ENCODE peak calls at places on chromosome 20, in six cellular contexts. M, H, N, Q, X and F are unnamed samples.

GRCh38 chr20:25051386-25052155 is 6.4 kb downstream of the ACSS1 start:
- DNase-seq in M (no peak), H (no peak), N (peak; percentile 5), Q (no peak), X (peak; percentile 64), F (no peak)

GRCh38 chr20:47727909-47728361 is 57.3 kb downstream of the SULF2 start:
- DNase-seq in M (no peak), H (no peak), N (no peak), Q (no peak), X (no peak), F (no peak)

GRCh38 chr20:64065973-64066341 is 3.0 kb downstream of the TCEA2 start:
- DNase-seq in M (peak; percentile 82), H (peak; percentile 88), N (peak; percentile 54), Q (no peak), X (no peak), F (no peak)

GRCh38 chr20:37562695-37563480 is 35.2 kb upstream of the BLCAP start:
- DNase-seq in M (no peak), H (no peak), N (no peak), Q (no peak), X (peak; percentile 15), F (no peak)

GRCh38 chr20:3749689-3750639 is 17.5 kb downstream of the HSPA12B start:
- DNase-seq in M (no peak), H (peak; percentile 23), N (no peak), Q (no peak), X (no peak), F (peak; percentile 63)

GRCh38 chr20:32485126-32485769 is 99.9 kb downstream of the NOL4L start:
- DNase-seq in M (peak; percentile 82), H (peak; percentile 60), N (peak; percentile 87), Q (peak; percentile 73), X (peak; percentile 87), F (peak; percentile 77)

GRCh38 chr20:63028461-63028921 is 21.7 kb upstream of the BHLHE23 start:
- DNase-seq in M (no peak), H (no peak), N (no peak), Q (no peak), X (no peak), F (no peak)

GRCh38 chr20:63186528-63187316 is 29.2 kb downstream of the YTHDF1 start:
- DNase-seq in M (peak; percentile 76), H (peak; percentile 57), N (no peak), Q (no peak), X (no peak), F (no peak)

DNA sequence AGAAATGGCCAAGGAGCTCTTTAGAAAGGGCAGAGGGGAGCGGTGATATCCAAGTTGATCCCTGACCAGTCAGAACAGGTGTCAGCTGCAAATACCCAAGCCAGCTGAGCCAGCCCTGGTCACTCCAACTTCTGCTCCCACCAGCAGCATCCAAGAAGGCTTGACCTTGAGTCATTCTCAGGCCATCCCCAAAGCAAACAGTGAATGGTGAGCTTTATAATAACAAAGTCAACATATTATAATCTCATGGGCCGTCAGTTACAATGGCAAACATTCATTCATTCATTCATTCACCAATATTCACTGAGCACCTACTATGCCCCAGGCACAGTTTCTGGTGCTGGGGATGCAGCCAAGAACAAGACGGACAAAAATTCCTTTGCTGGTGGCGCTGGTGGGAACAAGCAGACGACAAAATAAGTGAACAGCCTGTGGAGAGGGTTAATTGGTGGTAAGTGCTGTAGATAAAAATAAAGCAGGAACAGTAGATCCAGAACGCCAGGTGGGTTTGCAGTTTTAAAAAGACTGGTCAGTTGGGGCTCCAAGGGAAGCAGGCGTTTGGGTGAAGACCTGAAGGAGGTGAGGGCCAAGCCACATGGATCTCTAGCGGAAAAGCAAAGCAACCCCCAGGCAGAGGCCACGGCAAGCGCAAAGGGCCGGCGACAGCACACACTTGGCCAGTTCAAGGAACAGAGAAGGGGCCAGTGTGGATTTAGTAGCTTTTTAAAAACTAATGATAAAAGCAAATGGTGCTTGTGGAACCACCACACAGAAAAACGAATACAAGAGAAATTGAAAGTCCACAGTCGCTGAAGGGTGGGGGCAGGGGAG is 131.8 kb upstream of the PTPN1 start:
- DNase-seq in M (peak; percentile 77), H (no peak), N (no peak), Q (no peak), X (no peak), F (no peak)
- H3K4me3 ChIP-seq in M (no peak overlapping the region), H (no peak overlapping the region), N (peak overlapping the region; percentile 19), Q (no peak overlapping the region), X (no peak overlapping the region), F (no peak overlapping the region)

DNA sequence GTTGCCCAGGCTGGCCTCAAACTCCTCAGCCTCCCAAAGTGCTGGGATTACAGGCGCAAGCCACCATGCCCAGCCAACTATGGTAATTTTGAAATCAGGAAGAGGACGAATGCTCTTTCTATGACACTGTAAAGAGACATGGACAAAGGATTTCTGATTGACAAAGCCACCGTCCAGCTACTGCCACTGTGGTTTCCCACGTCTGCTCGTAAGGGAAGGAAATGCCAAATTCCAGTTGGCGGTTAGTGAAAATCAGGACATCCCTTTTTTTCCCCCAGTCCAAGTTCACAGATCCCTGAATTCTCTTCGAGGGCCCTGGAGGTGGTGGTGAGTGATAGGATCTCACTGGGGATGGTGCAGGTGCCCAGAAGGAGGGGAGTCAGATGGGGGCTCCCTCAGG is 31.2 kb downstream of the SNAI1 start:
- DNase-seq in M (no peak), H (no peak), N (no peak), Q (no peak), X (no peak), F (no peak)
- H3K4me1 ChIP-seq in M (no peaks in the 10 kb centered on the region), H (peaks cover 1% of the 10 kb centered on the region), N (no peaks in the 10 kb centered on the region), Q (peaks cover 4% of the 10 kb centered on the region), X (peaks cover 8% of the 10 kb centered on the region), F (peaks cover 43% of the 10 kb centered on the region)

GRCh38 chr20:51487525-51488279 is 54.8 kb downstream of the NFATC2 start:
- DNase-seq in M (peak; percentile 99), H (peak; percentile 94), N (no peak), Q (peak; percentile 46), X (no peak), F (no peak)
- H3K4me3 ChIP-seq in M (peak overlapping the region; percentile 63), H (peak overlapping the region; percentile 40), N (no peak overlapping the region), Q (no peak overlapping the region), X (no peak overlapping the region), F (no peak overlapping the region)

DNA sequence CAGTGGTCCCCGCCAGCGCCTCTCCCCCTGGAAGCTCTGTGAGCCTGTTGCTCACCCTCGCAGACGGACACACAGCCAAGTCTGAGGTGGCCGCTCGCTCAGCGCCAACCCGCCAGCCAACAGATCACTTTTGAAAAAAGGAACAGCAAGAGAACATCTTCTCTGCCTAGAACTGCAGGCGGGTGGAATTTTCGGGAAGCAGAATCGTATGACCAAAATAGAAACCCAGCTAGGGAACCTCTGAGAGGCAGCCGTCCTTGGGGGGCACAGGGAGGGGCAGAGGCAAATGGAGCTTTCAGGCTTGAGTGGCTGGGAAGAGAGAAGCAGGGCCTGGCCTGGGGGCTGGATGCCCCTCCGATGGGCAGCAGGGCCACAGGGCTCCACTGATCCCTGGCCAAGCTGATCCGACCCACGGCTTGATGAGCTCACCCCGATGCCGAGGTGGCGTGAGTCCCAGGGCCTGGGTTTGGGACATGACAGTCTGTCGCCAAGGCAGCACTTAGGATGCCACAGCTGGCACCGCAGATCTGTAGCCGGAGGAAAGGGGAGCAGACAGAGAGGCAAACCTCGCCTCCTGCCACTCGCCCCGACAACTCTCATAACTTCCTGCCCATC is 9.8 kb downstream of the NFATC2 start:
- DNase-seq in M (peak; percentile 66), H (no peak), N (peak; percentile 27), Q (peak; percentile 32), X (peak; percentile 88), F (no peak)
- H3K4me1 ChIP-seq in M (peaks cover 37% of the 10 kb centered on the region), H (peaks cover 36% of the 10 kb centered on the region), N (no peaks in the 10 kb centered on the region), Q (no peaks in the 10 kb centered on the region), X (peaks cover 7% of the 10 kb centered on the region), F (peaks cover 73% of the 10 kb centered on the region)

DNA sequence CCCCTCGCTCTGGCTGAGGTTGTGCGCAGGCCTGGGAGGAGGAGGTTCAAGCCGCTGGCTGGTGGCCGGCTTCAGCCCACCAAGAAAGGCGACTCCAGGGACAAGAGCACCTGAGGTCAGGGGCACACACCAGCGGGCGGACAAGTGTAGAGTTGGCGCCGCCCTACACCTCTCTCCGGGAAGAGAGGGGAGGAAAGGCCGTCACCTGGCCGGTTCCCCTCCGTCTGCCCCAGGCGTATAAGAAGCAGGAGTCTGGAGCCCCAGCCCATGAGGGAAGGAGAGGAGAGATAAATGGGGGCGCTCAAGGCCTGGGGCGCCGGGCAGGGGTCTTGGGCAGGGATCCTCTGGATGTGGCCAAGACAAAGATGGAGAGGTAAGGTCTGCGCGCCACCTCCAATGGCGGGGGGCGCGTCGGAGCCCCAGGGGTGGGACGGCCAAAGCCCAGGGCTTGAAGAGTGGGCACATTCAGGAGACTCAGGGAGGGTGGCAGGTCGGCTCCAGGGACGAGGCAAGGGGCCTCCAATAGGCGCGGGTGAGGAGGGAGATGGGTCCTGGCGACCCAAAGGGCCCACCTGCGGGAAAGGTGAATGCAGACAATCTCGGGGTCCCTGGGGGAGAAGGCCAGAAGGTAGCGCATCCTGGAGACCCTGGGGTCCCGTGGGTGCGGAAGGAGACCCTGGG is 826 bp downstream of the RIMS4 start:
- DNase-seq in M (no peak), H (no peak), N (no peak), Q (no peak), X (no peak), F (no peak)
- H3K4me3 ChIP-seq in M (no peak overlapping the region), H (no peak overlapping the region), N (peak overlapping the region; percentile 31), Q (no peak overlapping the region), X (peak overlapping the region; percentile 45), F (peak overlapping the region; percentile 49)